ENCODE peak calls at places on chromosomes 6 and 20, in four cellular contexts. L is GM12878, U is K562, C is H1. Y is an unnamed sample.

GRCh38 chr6:161481786-161482516 is 208.1 kb upstream of the AGPAT4 start:
- DNase-seq in C (no peak), U (no peak), L (no peak), Y (no peak)

GRCh38 chr6:20113649-20114224 is 98.5 kb downstream of the MBOAT1 start:
- DNase-seq in C (no peak), L (no peak), U (no peak), Y (no peak)

GRCh38 chr20:64131406-64131805 is 24.0 kb upstream of the NPBWR2 start:
- DNase-seq in U (no peak), L (no peak), C (peak; percentile 38), Y (peak; percentile 57)

GRCh38 chr6:140567469-140567868 is 1193.0 kb upstream of the CITED2 start:
- DNase-seq in L (no peak), C (no peak), U (no peak), Y (no peak)

GRCh38 chr6:142784344-142784743 is 160.6 kb downstream of the HIVEP2 start:
- DNase-seq in U (no peak), L (peak; percentile 86), C (no peak), Y (no peak)

GRCh38 chr20:38187512-38187911 is 22.4 kb upstream of the TGM2 start:
- DNase-seq in U (peak; percentile 39), L (no peak), C (no peak), Y (no peak)

GRCh38 chr20:32195581-32195980 is 12.0 kb downstream of the PLAGL2 start:
- DNase-seq in C (no peak), U (no peak), L (no peak), Y (no peak)

GRCh38 chr6:85792278-85792677 is 149.6 kb upstream of the SYNCRIP start:
- DNase-seq in L (no peak), U (no peak), C (no peak), Y (no peak)

GRCh38 chr6:119241124-119241491 is 108.5 kb downstream of the MAN1A1 start:
- DNase-seq in U (no peak), L (peak; percentile 8), C (no peak), Y (no peak)

GRCh38 chr20:22974354-22974753 is 60.8 kb upstream of the SSTR4 start:
- DNase-seq in C (peak; percentile 54), U (peak; percentile 54), L (no peak), Y (no peak)

GRCh38 chr6:83908813-83909212 is 49.3 kb downstream of the CYB5R4 start:
- DNase-seq in U (no peak), L (no peak), C (no peak), Y (no peak)

GRCh38 chr20:5766085-5766764 is 16.0 kb downstream of the SHLD1 start:
- DNase-seq in C (no peak), U (no peak), L (no peak), Y (no peak)

GRCh38 chr20:61896058-61896961 is 169.4 kb downstream of the TAF4 start:
- DNase-seq in L (no peak), U (peak; percentile 61), C (peak; percentile 82), Y (peak; percentile 91)

GRCh38 chr6:158415666-158416065 is 103.4 kb downstream of the TULP4 start:
- DNase-seq in U (no peak), C (no peak), L (no peak), Y (no peak)

GRCh38 chr20:305745-306144 is 8.4 kb downstream of the ZCCHC3 start:
- DNase-seq in U (no peak), L (no peak), C (no peak), Y (no peak)

GRCh38 chr6:44580901-44581300 is 193.4 kb downstream of the CDC5L start:
- DNase-seq in L (no peak), C (no peak), U (no peak), Y (no peak)

GRCh38 chr20:20364747-20365558 is 3.0 kb upstream of the INSM1 start:
- DNase-seq in U (no peak), L (no peak), C (peak; percentile 59), Y (no peak)

GRCh38 chr20:21373436-21373835 is 23.9 kb downstream of the NKX2-4 start:
- DNase-seq in U (no peak), C (no peak), L (no peak), Y (no peak)

GRCh38 chr6:150959071-150959637 is 93.7 kb downstream of the MTHFD1L start:
- DNase-seq in C (no peak), U (no peak), L (no peak), Y (no peak)

GRCh38 chr20:22339091-22339881 is 245.1 kb downstream of the FOXA2 start:
- DNase-seq in U (peak; percentile 77), L (no peak), C (peak; percentile 57), Y (peak; percentile 38)

GRCh38 chr6:4010035-4010434 is 68.9 kb downstream of the FAM217A start:
- DNase-seq in L (no peak), U (no peak), C (no peak), Y (no peak)

GRCh38 chr6:21051777-21052176 is 517.5 kb downstream of the CDKAL1 start:
- DNase-seq in L (no peak), C (no peak), U (no peak), Y (no peak)

GRCh38 chr6:33823806-33824205 is 20.0 kb upstream of the MLN start:
- DNase-seq in L (no peak), C (no peak), U (no peak), Y (no peak)

GRCh38 chr20:41009960-41010359 is 18.7 kb upstream of the TOP1 start:
- DNase-seq in L (no peak), C (no peak), U (peak; percentile 30), Y (no peak)

GRCh38 chr6:155245871-155246270 is 17.9 kb upstream of the CLDN20 start:
- DNase-seq in L (no peak), C (no peak), U (no peak), Y (no peak)

GRCh38 chr6:71488186-71488585 is 199.6 kb downstream of the OGFRL1 start:
- DNase-seq in L (no peak), C (no peak), U (no peak), Y (no peak)

GRCh38 chr6:71489736-71490135 is 201.1 kb downstream of the OGFRL1 start:
- DNase-seq in C (no peak), U (no peak), L (no peak), Y (no peak)

GRCh38 chr6:71482742-71483141 is 194.1 kb downstream of the OGFRL1 start:
- DNase-seq in U (no peak), C (no peak), L (no peak), Y (no peak)

GRCh38 chr6:71490876-71491275 is 202.3 kb downstream of the OGFRL1 start:
- DNase-seq in L (no peak), C (no peak), U (no peak), Y (no peak)

GRCh38 chr6:71486466-71486865 is 197.9 kb downstream of the OGFRL1 start:
- DNase-seq in C (no peak), U (no peak), L (no peak), Y (no peak)
- TF ChIP-seq NRF1 in C (no peak), U (no peak), L (no peak), Y (no peak)

DNA sequence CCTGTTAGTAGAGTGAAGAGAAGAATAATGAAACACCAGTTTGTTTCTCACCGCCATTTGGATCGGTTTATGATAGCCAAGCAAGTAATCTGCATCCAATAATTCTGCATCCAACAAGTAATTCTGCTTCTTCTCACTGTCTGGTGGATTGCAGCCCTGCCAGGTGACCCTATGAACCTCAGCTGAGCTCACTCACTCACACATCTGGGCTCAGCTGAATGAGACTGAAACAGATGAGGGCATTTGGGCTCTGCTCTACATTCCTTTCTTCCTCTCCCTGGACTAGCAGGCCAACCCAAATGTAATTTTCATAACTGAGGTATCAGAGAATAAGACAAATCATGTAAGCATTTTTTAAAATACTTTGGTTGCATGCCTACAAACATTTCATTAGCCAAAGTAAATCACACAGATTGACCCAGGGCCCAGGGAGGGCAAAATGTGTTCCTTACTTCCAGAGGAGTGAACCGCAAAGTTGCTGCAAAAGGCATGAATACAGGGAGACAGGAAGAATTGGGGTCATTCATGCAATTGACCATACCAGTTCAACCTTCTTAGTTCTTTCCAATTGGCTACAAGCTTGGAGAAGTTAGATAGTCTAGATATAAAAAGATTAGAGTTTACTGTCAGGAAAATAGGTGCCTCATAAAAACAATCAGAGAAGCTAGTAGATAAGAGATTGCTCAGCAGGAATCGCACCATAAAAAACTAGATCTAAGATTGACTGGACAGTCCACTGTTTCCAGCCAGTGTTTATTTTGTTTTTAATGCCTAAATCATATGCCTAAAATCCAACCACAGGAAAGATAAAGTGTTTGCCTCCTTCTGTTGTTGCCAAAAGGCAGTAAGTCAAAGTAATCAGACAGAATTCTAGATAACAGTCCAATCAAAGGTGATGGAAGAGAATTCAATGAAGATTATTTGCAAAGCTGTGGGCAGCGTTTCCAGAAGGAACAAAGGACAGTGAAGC is 43.7 kb downstream of the CBLN4 start:
- DNase-seq in C (no peak), L (no peak), U (no peak), Y (no peak)
- TF ChIP-seq YY1 in C (no peak), L (no peak), U (no peak), Y (no peak)

GRCh38 chr20:49024220-49024619 is 21.9 kb upstream of the CSE1L start:
- DNase-seq in L (no peak), U (no peak), C (no peak), Y (no peak)
- TF ChIP-seq NRF1 in L (no peak), U (no peak), C (no peak), Y (no peak)

DNA sequence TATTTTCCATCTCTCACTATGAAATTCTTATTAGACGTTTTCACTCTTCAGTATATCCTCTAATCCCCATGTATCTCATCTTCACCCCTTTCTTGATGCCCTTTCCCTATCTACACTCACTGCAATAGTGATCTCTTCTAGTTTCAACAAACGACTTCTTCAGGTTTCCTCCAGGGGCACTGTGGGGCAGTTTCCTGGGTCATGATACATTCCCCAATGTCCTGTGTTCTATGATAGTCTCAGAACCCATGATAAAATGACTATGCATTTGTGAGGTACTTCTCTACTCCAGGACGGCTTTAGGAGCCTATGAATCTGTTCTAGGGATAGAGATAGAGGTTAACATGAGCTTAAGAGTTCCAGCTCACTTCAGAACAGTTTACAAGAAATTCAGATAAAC is 183.3 kb downstream of the FOXC1 start:
- DNase-seq in C (no peak), U (peak; percentile 58), L (no peak), Y (no peak)
- TF ChIP-seq YY1 in C (no peak), U (no peak), L (no peak), Y (no peak)

DNA sequence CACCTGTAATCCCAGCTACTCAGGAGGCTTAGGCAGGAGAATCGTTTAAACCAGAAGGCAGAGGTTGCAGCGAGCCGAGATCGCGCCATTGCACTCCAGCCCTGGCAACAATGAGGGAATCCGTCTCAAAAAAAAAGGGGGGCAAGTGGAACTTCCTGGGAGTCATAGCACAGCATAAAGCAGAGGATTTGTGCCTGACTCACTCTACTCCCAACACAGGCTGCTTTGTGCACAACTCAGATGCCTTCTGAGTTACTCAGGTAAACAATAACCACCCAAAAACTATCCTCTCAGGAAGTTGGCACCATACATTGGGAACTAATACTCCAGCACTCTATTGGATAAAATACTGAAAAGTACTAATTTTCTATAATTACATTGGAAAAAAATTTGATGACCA is 2.5 kb upstream of the TMEM244 start:
- DNase-seq in U (no peak), L (no peak), C (no peak), Y (no peak)
- TF ChIP-seq NRF1 in U (no peak), L (no peak), C (no peak), Y (no peak)

GRCh38 chr6:165001502-165002157 is 307.8 kb downstream of the C6orf118 start:
- DNase-seq in L (no peak), C (no peak), U (no peak), Y (no peak)
- TF ChIP-seq YY1 in L (no peak), C (no peak), U (no peak), Y (no peak)

GRCh38 chr6:125700591-125701353 is 48.7 kb upstream of the HEY2 start:
- DNase-seq in L (no peak), C (no peak), U (no peak), Y (no peak)
- TF ChIP-seq NRF1 in L (no peak), C (no peak), U (no peak), Y (no peak)

Y was measured in SK-N-SH.